ENCODE peak calls at places on chromosome 6, in four cellular contexts. D, M, S and W are unnamed samples.

GRCh38 chr6:22320750-22321149 is 23.9 kb upstream of the PRL start:
- DNase-seq in M (no peak), S (no peak), D (no peak), W (no peak)

GRCh38 chr6:3176562-3177355 is 19.4 kb upstream of the TUBB2A start:
- DNase-seq in M (no peak), S (peak; percentile 76), D (peak; percentile 63), W (no peak)

GRCh38 chr6:21874372-21874771 is 280.8 kb downstream of the SOX4 start:
- DNase-seq in S (no peak), M (no peak), D (no peak), W (no peak)

GRCh38 chr6:96837138-96837971 is at the start of gene GPR63:
- DNase-seq in S (peak; percentile 97), M (peak; percentile 5), D (peak; percentile 75), W (peak; percentile 43)

GRCh38 chr6:14661188-14661587 is 543.6 kb downstream of the CD83 start:
- DNase-seq in D (no peak), S (no peak), M (peak; percentile 17), W (no peak)

GRCh38 chr6:103672169-103672568 is 1187.5 kb downstream of the HACE1 start:
- DNase-seq in D (no peak), S (peak; percentile 40), M (no peak), W (no peak)

GRCh38 chr6:154996841-154997311 is 1.8 kb downstream of the TIAM2 start:
- DNase-seq in M (no peak), D (no peak), S (no peak), W (no peak)

GRCh38 chr6:128963561-128963960 is 80.6 kb downstream of the LAMA2 start:
- DNase-seq in M (no peak), S (no peak), D (no peak), W (no peak)

GRCh38 chr6:32700391-32701040 is 34.1 kb upstream of the HLA-DQB1 start:
- DNase-seq in S (peak; percentile 47), M (no peak), D (peak; percentile 38), W (no peak)

GRCh38 chr6:52016918-52017748 is 70.3 kb downstream of the PKHD1 start:
- DNase-seq in M (no peak), D (no peak), S (peak; percentile 67), W (no peak)

GRCh38 chr6:42963855-42964605 is 3.5 kb downstream of the GNMT start:
- DNase-seq in D (peak; percentile 31), S (peak; percentile 54), M (no peak), W (no peak)

GRCh38 chr6:24323632-24324337 is 34.1 kb downstream of the DCDC2 start:
- DNase-seq in S (peak; percentile 60), M (no peak), D (no peak), W (no peak)

GRCh38 chr6:112951829-112952228 is 604.7 kb downstream of the RFPL4B start:
- DNase-seq in M (no peak), S (peak; percentile 77), D (no peak), W (no peak)

GRCh38 chr6:21885532-21886089 is 292.1 kb downstream of the SOX4 start:
- DNase-seq in M (no peak), D (no peak), S (peak; percentile 94), W (no peak)

GRCh38 chr6:37160922-37161778 is 8.8 kb upstream of the PIM1 start:
- DNase-seq in S (no peak), D (no peak), M (no peak), W (no peak)

GRCh38 chr6:114432380-114432779 is 89.6 kb upstream of the HS3ST5 start:
- DNase-seq in D (no peak), M (no peak), S (peak; percentile 78), W (no peak)

GRCh38 chr6:90098025-90098474 is 198.6 kb downstream of the BACH2 start:
- DNase-seq in M (no peak), S (no peak), D (no peak), W (no peak)

GRCh38 chr6:110693994-110694393 is 121.3 kb downstream of the CDK19 start:
- DNase-seq in D (no peak), S (no peak), M (no peak), W (no peak)

GRCh38 chr6:5205877-5206840 is 54.6 kb downstream of the LYRM4 start:
- DNase-seq in M (no peak), D (peak; percentile 60), S (peak; percentile 70), W (no peak)

GRCh38 chr6:130708338-130708737 is 118.9 kb upstream of the SMLR1 start:
- DNase-seq in M (no peak), D (no peak), S (peak; percentile 29), W (no peak)